ENCODE peak calls at places on chromosome 5, in seven cellular contexts. O is CD4-positive, alpha-beta memory T cell; C is iris pigment epithelial cell; F is stimulated activated CD8-positive, alpha-beta memory T cell treated with anti-CD3 and anti-CD28 coated beads, Interleukin-2, amount 100 ng/mL, for 48 hours; Q is Right ventricle myocardium superior; D is activated naive CD4-positive, alpha-beta T cell; I is mesenteric fat pad. U is an unnamed sample.

GRCh38 chr5:54905942-54906537 is 79.4 kb downstream of the ESM1 start:
- DNase-seq in F (peak; percentile 65), Q (peak; percentile 64), I (no peak), C (peak; percentile 80), D (peak; percentile 9), O (peak; percentile 62), U (peak; percentile 31)

GRCh38 chr5:6682239-6682638 is 31.0 kb upstream of the TENT4A start:
- DNase-seq in F (no peak), Q (no peak), O (no peak), C (no peak), I (no peak), D (no peak), U (no peak)

GRCh38 chr5:136035837-136036236 is 7.0 kb downstream of the TGFBI start:
- DNase-seq in Q (no peak), F (no peak), I (peak; percentile 55), D (no peak), C (no peak), O (no peak), U (no peak)

GRCh38 chr5:154077692-154078091 is 38.9 kb downstream of the MFAP3 start:
- DNase-seq in Q (no peak), D (no peak), I (no peak), C (peak; percentile 73), O (no peak), F (no peak), U (no peak)

GRCh38 chr5:67816456-67816855 is 399.1 kb upstream of the PIK3R1 start:
- DNase-seq in C (no peak), F (no peak), I (no peak), D (no peak), O (no peak), Q (no peak), U (no peak)

GRCh38 chr5:514673-515072 is 9.6 kb downstream of the SLC9A3 start:
- DNase-seq in C (no peak), O (no peak), F (no peak), D (no peak), I (no peak), Q (no peak), U (no peak)

GRCh38 chr5:137754961-137755762 is 999 bp upstream of the HNRNPA0 start:
- DNase-seq in O (no peak), F (no peak), Q (no peak), C (no peak), I (no peak), D (no peak), U (no peak)

GRCh38 chr5:90875456-90875855 is 316.9 kb downstream of the ADGRV1 start:
- DNase-seq in F (no peak), D (no peak), O (no peak), C (no peak), Q (no peak), I (no peak), U (no peak)

GRCh38 chr5:150065346-150065745 is 21.0 kb downstream of the CSF1R start:
- DNase-seq in F (no peak), D (no peak), Q (peak; percentile 65), I (no peak), C (peak; percentile 78), O (no peak), U (no peak)

GRCh38 chr5:74477761-74478160 is 162.8 kb downstream of the ENC1 start:
- DNase-seq in F (no peak), C (no peak), I (no peak), Q (no peak), D (no peak), O (no peak), U (no peak)

GRCh38 chr5:142748568-142749249 is 21.5 kb upstream of the ARHGAP26 start:
- DNase-seq in C (no peak), O (peak; percentile 40), I (no peak), Q (peak; percentile 52), F (peak; percentile 33), D (no peak), U (no peak)

GRCh38 chr5:180470966-180471582 is 23.1 kb upstream of the CNOT6 start:
- DNase-seq in Q (peak; percentile 64), I (peak; percentile 89), D (peak; percentile 22), F (peak; percentile 37), O (peak; percentile 40), C (peak; percentile 42), U (no peak)

GRCh38 chr5:118791986-118792734 is 196.2 kb downstream of the DTWD2 start:
- DNase-seq in C (peak; percentile 78), O (peak; percentile 18), D (no peak), F (no peak), Q (no peak), I (no peak), U (peak; percentile 24)

GRCh38 chr5:57816108-57816507 is 333.5 kb upstream of the ACTBL2 start:
- DNase-seq in O (no peak), F (no peak), C (peak; percentile 99), Q (no peak), D (no peak), I (no peak), U (peak; percentile 92)

GRCh38 chr5:114581136-114581535 is 219.3 kb downstream of the KCNN2 start:
- DNase-seq in F (no peak), Q (no peak), D (no peak), C (no peak), I (no peak), O (no peak), U (no peak)

GRCh38 chr5:160272889-160273288 is 39.5 kb downstream of the CCNJL start:
- DNase-seq in F (no peak), O (no peak), D (no peak), C (no peak), Q (no peak), I (no peak), U (no peak)

GRCh38 chr5:148911386-148911785 is 85.0 kb downstream of the ADRB2 start:
- DNase-seq in O (no peak), I (no peak), Q (no peak), C (no peak), D (no peak), F (no peak), U (no peak)

GRCh38 chr5:72066658-72067057 is 40.6 kb upstream of the MAP1B start:
- DNase-seq in C (peak; percentile 92), D (no peak), F (no peak), I (no peak), O (no peak), Q (no peak), U (peak; percentile 60)

GRCh38 chr5:137336161-137336560 is 163.0 kb downstream of the SPOCK1 start:
- DNase-seq in F (no peak), D (no peak), I (no peak), C (no peak), O (no peak), Q (no peak), U (no peak)

U was measured in BJ.